ENCODE peak calls at places on chromosomes 16 and 17, in six cellular contexts. B is H1, U is H9, M is mesenchymal stem cell, R is IMR-90, D is neuronal stem cell. W is an unnamed sample.

GRCh38 chr17:44223574-44224046 is 4.1 kb upstream of the UBTF start:
- DNase-seq in B (no peak), D (no peak), M (no peak), U (no peak), R (peak), W (no peak)

GRCh38 chr16:66649167-66649566 is 44.7 kb downstream of the CMTM3 start:
- DNase-seq in R (no peak), B (no peak), D (no peak), U (no peak), M (no peak), W (no peak)

GRCh38 chr16:25198021-25198420 is 18.7 kb upstream of the AQP8 start:
- DNase-seq in D (no peak), B (no peak), R (peak), M (no peak), U (no peak), W (no peak)

GRCh38 chr17:39283098-39283497 is 57.4 kb upstream of the STAC2 start:
- DNase-seq in B (no peak), R (no peak), M (no peak), D (no peak), U (no peak), W (no peak)

GRCh38 chr17:68089881-68090280 is 54.3 kb downstream of the KPNA2 start:
- DNase-seq in R (peak), U (no peak), M (peak), B (no peak), D (no peak), W (peak)

GRCh38 chr16:79362312-79362970 is 238.1 kb downstream of the MAF start:
- DNase-seq in B (no peak), U (no peak), D (no peak), R (no peak), M (no peak), W (no peak)

GRCh38 chr17:31274252-31274651 is 22.8 kb downstream of the OMG start:
- DNase-seq in B (no peak), D (no peak), M (peak), R (peak), U (no peak), W (no peak)

GRCh38 chr17:64355536-64356303 is 34.9 kb downstream of the PECAM1 start:
- DNase-seq in R (peak), M (no peak), U (no peak), D (no peak), B (no peak), W (no peak)

GRCh38 chr17:15210247-15210646 is 54.9 kb downstream of the PMP22 start:
- DNase-seq in U (no peak), B (no peak), D (no peak), M (no peak), R (no peak), W (no peak)

GRCh38 chr16:81616321-81617020 is 162.6 kb upstream of the PLCG2 start:
- DNase-seq in D (no peak), R (peak), B (no peak), M (peak), U (peak), W (peak)

GRCh38 chr16:83353241-83353640 is 454.5 kb upstream of the HSBP1 start:
- DNase-seq in D (no peak), B (no peak), M (no peak), R (no peak), U (no peak), W (no peak)

DNA sequence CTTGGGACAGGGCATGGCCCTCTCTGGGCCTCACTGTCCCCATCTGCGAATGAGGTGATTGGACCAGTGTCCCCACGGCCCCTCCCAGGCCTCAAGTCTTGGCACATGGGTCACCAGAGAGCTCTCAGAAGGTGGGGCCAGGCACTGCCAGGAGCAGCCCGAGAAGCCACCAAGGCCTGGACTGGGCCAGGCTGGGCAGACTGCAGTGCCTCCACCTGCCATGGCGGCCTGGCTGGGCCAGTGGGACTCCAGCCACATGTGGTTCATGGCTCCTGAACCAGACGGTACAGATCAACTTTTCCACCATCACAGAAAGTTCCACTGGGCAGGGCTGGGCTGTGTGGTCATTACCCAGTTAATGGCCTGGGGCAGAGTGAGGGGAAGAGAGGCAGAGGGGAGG is 19.8 kb downstream of the C16orf95 start:
- DNase-seq in U (no peak), D (no peak), R (no peak), M (no peak), B (no peak), W (no peak)
- H2BK15ac ChIP-seq in U (no peak), D (peak), R (no peak), M (no peak), B (no peak), W (no peak)

DNA sequence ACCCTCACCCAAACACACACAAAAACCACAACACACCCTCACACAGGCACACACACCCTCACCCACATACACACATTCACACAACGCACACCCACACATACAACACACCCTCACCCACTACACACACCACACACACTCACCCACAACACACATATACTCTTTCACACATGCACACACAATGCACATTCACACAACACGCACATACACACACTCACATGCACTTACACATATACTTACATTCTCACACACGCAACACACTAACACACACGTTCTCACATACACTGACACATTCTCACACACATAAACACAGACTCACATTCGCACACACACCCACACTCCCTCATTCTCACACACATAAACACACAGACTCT is 3.8 kb downstream of the ASGR1 start:
- DNase-seq in D (no peak), U (no peak), R (no peak), M (no peak), B (no peak), W (no peak)
- H3K23ac ChIP-seq in D (peak), U (no peak), R (peak), M (no peak), B (no peak), W (no peak)

GRCh38 chr16:85847681-85848601 is 48.4 kb downstream of the COX4I1 start:
- DNase-seq in D (no peak), M (no peak), U (no peak), R (no peak), B (no peak), W (no peak)

GRCh38 chr16:85845276-85845675 is 45.8 kb downstream of the COX4I1 start:
- DNase-seq in D (no peak), M (no peak), B (no peak), R (no peak), U (no peak), W (no peak)

GRCh38 chr16:85844786-85845185 is 45.3 kb downstream of the COX4I1 start:
- DNase-seq in U (no peak), M (peak), D (no peak), R (peak), B (no peak), W (no peak)

GRCh38 chr16:85846461-85846860 is 47.0 kb downstream of the COX4I1 start:
- DNase-seq in M (no peak), U (no peak), R (no peak), B (no peak), D (no peak), W (no peak)

GRCh38 chr16:85847036-85847435 is 47.5 kb downstream of the COX4I1 start:
- DNase-seq in B (no peak), D (no peak), R (no peak), M (no peak), U (no peak), W (no peak)
- H2BK15ac ChIP-seq in B (no peak), D (peak), R (no peak), M (no peak), U (no peak), W (no peak)

GRCh38 chr17:50331085-50331791 is 14.7 kb upstream of the XYLT2 start:
- DNase-seq in D (no peak), M (no peak), U (no peak), R (peak), B (no peak), W (no peak)
- H3K23ac ChIP-seq in D (no peak), M (no peak), U (no peak), R (no peak), B (no peak), W (no peak)

DNA sequence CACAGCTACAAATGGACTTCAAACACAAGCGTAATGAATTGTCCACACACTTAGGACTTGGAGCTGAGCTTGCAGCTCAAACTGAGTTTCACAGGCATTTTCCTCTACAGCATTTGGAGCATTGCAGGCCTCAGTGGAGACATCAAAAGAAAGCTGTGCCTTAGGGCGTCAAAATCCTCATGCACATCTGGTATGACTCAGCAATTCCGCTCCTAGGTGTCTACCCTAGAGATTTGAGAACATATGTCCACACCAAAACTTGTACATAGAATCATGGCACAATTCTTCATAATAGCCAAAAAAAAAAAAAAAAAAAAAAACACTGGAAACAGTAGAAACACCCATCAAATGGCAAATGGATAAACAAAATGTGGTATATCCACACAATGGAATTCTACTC is 47.1 kb downstream of the GP2 start:
- DNase-seq in M (no peak), R (no peak), B (no peak), D (no peak), U (no peak), W (no peak)
- H2BK15ac ChIP-seq in M (no peak), R (no peak), B (no peak), D (no peak), U (no peak), W (no peak)

GRCh38 chr17:8155341-8156173 is 3.4 kb upstream of the PER1 start:
- DNase-seq in B (no peak), U (no peak), R (no peak), D (no peak), M (no peak), W (no peak)

GRCh38 chr17:8153957-8154607 is 1.9 kb upstream of the PER1 start:
- DNase-seq in U (peak), B (peak), R (peak), M (peak), D (peak), W (peak)

GRCh38 chr17:8158267-8159031 is 4.3 kb downstream of the VAMP2 start:
- DNase-seq in D (peak), R (peak), M (peak), B (peak), U (peak), W (peak)

GRCh38 chr17:8154608-8155152 is 2.5 kb upstream of the PER1 start:
- DNase-seq in B (no peak), M (no peak), D (no peak), R (no peak), U (no peak), W (no peak)

GRCh38 chr17:8156174-8156992 is 4.2 kb upstream of the PER1 start:
- DNase-seq in R (peak), M (peak), U (peak), D (peak), B (peak), W (peak)
- H3K23ac ChIP-seq in R (peak), M (no peak), U (no peak), D (no peak), B (no peak), W (no peak)

GRCh38 chr17:56108811-56109284 is 44.4 kb upstream of the ANKFN1 start:
- DNase-seq in R (no peak), M (no peak), D (no peak), B (no peak), U (no peak), W (no peak)

GRCh38 chr17:56110463-56111138 is 42.7 kb upstream of the ANKFN1 start:
- DNase-seq in B (no peak), M (no peak), R (no peak), D (no peak), U (no peak), W (no peak)

GRCh38 chr17:56109811-56110210 is 43.5 kb upstream of the ANKFN1 start:
- DNase-seq in U (no peak), M (no peak), D (no peak), R (no peak), B (no peak), W (no peak)

GRCh38 chr17:56114469-56114868 is 38.8 kb upstream of the ANKFN1 start:
- DNase-seq in R (no peak), D (no peak), U (no peak), B (no peak), M (no peak), W (no peak)

DNA sequence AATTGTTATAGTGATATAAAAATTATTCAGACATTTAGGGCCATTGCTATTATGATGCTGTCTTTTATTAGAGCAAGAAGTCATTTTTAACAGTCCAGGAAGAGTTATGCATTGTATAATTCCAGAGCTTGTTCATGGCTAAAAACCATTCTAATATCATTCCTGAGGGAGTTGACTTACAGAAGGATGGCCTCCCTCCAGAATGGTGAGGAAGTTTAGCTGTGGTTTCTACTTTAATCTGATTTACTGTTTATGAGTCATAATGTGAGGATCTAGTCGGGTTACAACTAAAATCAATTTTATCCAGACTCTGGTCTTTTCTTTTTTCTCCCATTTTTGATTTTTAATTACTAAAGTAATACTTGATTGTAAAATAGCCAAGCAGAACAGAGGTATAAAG is 41.2 kb upstream of the ANKFN1 start:
- DNase-seq in U (no peak), M (no peak), R (peak), B (no peak), D (no peak), W (no peak)
- H2BK15ac ChIP-seq in U (no peak), M (no peak), R (no peak), B (no peak), D (no peak), W (no peak)

DNA sequence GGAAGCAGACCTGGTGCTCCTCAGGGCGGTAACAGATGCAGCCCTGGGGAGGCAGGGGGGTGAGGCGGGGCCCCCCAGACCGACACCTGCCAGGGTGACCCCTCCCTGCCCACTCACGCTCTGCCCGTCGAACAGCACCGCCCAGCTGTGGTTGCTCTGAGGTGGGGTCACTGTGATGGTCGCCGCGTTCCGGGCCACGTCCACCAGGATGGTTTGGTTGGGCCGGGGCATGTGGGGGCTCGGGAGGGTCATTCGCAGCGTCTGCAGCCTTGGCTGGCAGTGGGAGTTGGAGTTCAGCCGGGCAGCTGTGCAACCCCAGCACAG is 692 bp downstream of the BRICD5 start:
- DNase-seq in M (no peak), D (no peak), U (no peak), B (no peak), R (no peak), W (no peak)
- H3K23ac ChIP-seq in M (no peak), D (no peak), U (no peak), B (no peak), R (no peak), W (no peak)

W was measured in mesendoderm.